ENCODE peak calls at places on chromosomes 13 and 19, in five cellular contexts. One of them, this sample, is unnamed.

GRCh38 chr19:55257461-55258411 is 1.1 kb downstream of the PPP6R1 start:
- DNase-seq in stimulated activated CD8-positive, alpha-beta memory T cell treated with anti-CD3 and anti-CD28 coated beads, Interleukin-2, amount 100 ng/mL, for 48 hours: no peak
- DNase-seq in HEK293T: peak; percentile 25
- DNase-seq in effector CD4-positive, alpha-beta T cell: no peak
- DNase-seq in AG10803: peak; percentile 12
- DNase-seq in this sample: no peak

GRCh38 chr13:69882451-69882850 is 225.2 kb upstream of the ATXN8OS start:
- DNase-seq in stimulated activated CD8-positive, alpha-beta memory T cell treated with anti-CD3 and anti-CD28 coated beads, Interleukin-2, amount 100 ng/mL, for 48 hours: no peak
- DNase-seq in HEK293T: no peak
- DNase-seq in effector CD4-positive, alpha-beta T cell: no peak
- DNase-seq in AG10803: no peak
- DNase-seq in this sample: no peak

GRCh38 chr13:113148940-113149503 is 9.4 kb upstream of the PROZ start:
- DNase-seq in stimulated activated CD8-positive, alpha-beta memory T cell treated with anti-CD3 and anti-CD28 coated beads, Interleukin-2, amount 100 ng/mL, for 48 hours: no peak
- DNase-seq in HEK293T: no peak
- DNase-seq in effector CD4-positive, alpha-beta T cell: no peak
- DNase-seq in AG10803: no peak
- DNase-seq in this sample: no peak

GRCh38 chr13:47976325-47976724 is 24.7 kb downstream of the SUCLA2 start:
- DNase-seq in stimulated activated CD8-positive, alpha-beta memory T cell treated with anti-CD3 and anti-CD28 coated beads, Interleukin-2, amount 100 ng/mL, for 48 hours: no peak
- DNase-seq in HEK293T: no peak
- DNase-seq in effector CD4-positive, alpha-beta T cell: no peak
- DNase-seq in AG10803: peak; percentile 26
- DNase-seq in this sample: no peak

GRCh38 chr19:55196803-55197202 is 12.5 kb downstream of the PTPRH start:
- DNase-seq in stimulated activated CD8-positive, alpha-beta memory T cell treated with anti-CD3 and anti-CD28 coated beads, Interleukin-2, amount 100 ng/mL, for 48 hours: no peak
- DNase-seq in HEK293T: no peak
- DNase-seq in effector CD4-positive, alpha-beta T cell: no peak
- DNase-seq in AG10803: no peak
- DNase-seq in this sample: no peak

GRCh38 chr13:46994492-46994891 is 97.6 kb upstream of the HTR2A start:
- DNase-seq in stimulated activated CD8-positive, alpha-beta memory T cell treated with anti-CD3 and anti-CD28 coated beads, Interleukin-2, amount 100 ng/mL, for 48 hours: no peak
- DNase-seq in HEK293T: no peak
- DNase-seq in effector CD4-positive, alpha-beta T cell: no peak
- DNase-seq in AG10803: no peak
- DNase-seq in this sample: no peak

GRCh38 chr13:101654916-101655315 is 202.4 kb downstream of the ITGBL1 start:
- DNase-seq in stimulated activated CD8-positive, alpha-beta memory T cell treated with anti-CD3 and anti-CD28 coated beads, Interleukin-2, amount 100 ng/mL, for 48 hours: no peak
- DNase-seq in HEK293T: no peak
- DNase-seq in effector CD4-positive, alpha-beta T cell: no peak
- DNase-seq in AG10803: peak; percentile 57
- DNase-seq in this sample: no peak

GRCh38 chr13:88937381-88937780 is 1266.2 kb downstream of the SLITRK5 start:
- DNase-seq in stimulated activated CD8-positive, alpha-beta memory T cell treated with anti-CD3 and anti-CD28 coated beads, Interleukin-2, amount 100 ng/mL, for 48 hours: no peak
- DNase-seq in HEK293T: no peak
- DNase-seq in effector CD4-positive, alpha-beta T cell: no peak
- DNase-seq in AG10803: no peak
- DNase-seq in this sample: no peak

GRCh38 chr13:62626771-62627170 is 1211.1 kb upstream of the PCDH20 start:
- DNase-seq in stimulated activated CD8-positive, alpha-beta memory T cell treated with anti-CD3 and anti-CD28 coated beads, Interleukin-2, amount 100 ng/mL, for 48 hours: no peak
- DNase-seq in HEK293T: peak; percentile 50
- DNase-seq in effector CD4-positive, alpha-beta T cell: no peak
- DNase-seq in AG10803: no peak
- DNase-seq in this sample: peak; percentile 6

This sample was measured in cerebellar cortex.